ENCODE peak calls at places on chromosomes 12 and 14, in eight cellular contexts. Z is ovary, V is thyroid gland, A is NCI-H69, M is DMS153, O is NCI-H748 treated with DMSO at 0.1 percent for 48 hours, Y is left cardiac atrium, L is fibroblast of the conjunctiva. Q is an unnamed sample.

GRCh38 chr12:72271401-72271740 is 799 bp upstream of the TRHDE start:
- DNase-seq in Z (peak), V (no peak), A (peak), M (no peak), O (peak), Y (peak), L (no peak), Q (no peak)

GRCh38 chr14:100889641-100890040 is 13.9 kb downstream of the RTL1 start:
- DNase-seq in Z (peak), V (no peak), A (no peak), M (no peak), O (no peak), Y (no peak), L (no peak), Q (no peak)

GRCh38 chr12:27334052-27334720 is 1.6 kb downstream of the BMAL2 start:
- DNase-seq in Z (no peak), V (no peak), A (peak), M (no peak), O (no peak), Y (no peak), L (no peak), Q (peak)

GRCh38 chr14:103889313-103890051 is 38.8 kb upstream of the TDRD9 start:
- DNase-seq in Z (no peak), V (no peak), A (no peak), M (no peak), O (no peak), Y (no peak), L (no peak), Q (peak)

GRCh38 chr12:109880049-109880931 is at the start of gene GLTP:
- DNase-seq in Z (peak), V (peak), A (peak), M (peak), O (peak), Y (peak), L (peak), Q (peak)

GRCh38 chr12:49893753-49894752 is 9.6 kb downstream of the FAIM2 start:
- DNase-seq in Z (no peak), V (peak), A (peak), M (peak), O (no peak), Y (peak), L (no peak), Q (no peak)

GRCh38 chr12:53770281-53770680 is 18.5 kb upstream of the CISTR start:
- DNase-seq in Z (no peak), V (no peak), A (no peak), M (no peak), O (no peak), Y (no peak), L (peak), Q (no peak)

GRCh38 chr12:63276537-63277365 is 125.8 kb upstream of the AVPR1A start:
- DNase-seq in Z (no peak), V (peak), A (peak), M (peak), O (peak), Y (no peak), L (no peak), Q (peak)

GRCh38 chr14:90624228-90624627 is 192.0 kb downstream of the TTC7B start:
- DNase-seq in Z (no peak), V (peak), A (no peak), M (no peak), O (no peak), Y (peak), L (no peak), Q (no peak)

GRCh38 chr12:110073049-110073831 is 24.9 kb upstream of the C12orf76 start:
- DNase-seq in Z (no peak), V (peak), A (peak), M (peak), O (peak), Y (peak), L (no peak), Q (no peak)

GRCh38 chr12:77760271-77761025 is 70.2 kb upstream of the NAV3 start:
- DNase-seq in Z (no peak), V (no peak), A (no peak), M (no peak), O (no peak), Y (no peak), L (no peak), Q (no peak)

GRCh38 chr14:50533806-50534205 is 1.4 kb upstream of the MAP4K5 start:
- DNase-seq in Z (no peak), V (no peak), A (no peak), M (no peak), O (no peak), Y (no peak), L (no peak), Q (no peak)

GRCh38 chr12:94640134-94640928 is 10.0 kb downstream of the TMCC3 start:
- DNase-seq in Z (no peak), V (no peak), A (no peak), M (no peak), O (no peak), Y (no peak), L (no peak), Q (no peak)

GRCh38 chr14:61585598-61586538 is 109.4 kb upstream of the HIF1A start:
- DNase-seq in Z (peak), V (peak), A (peak), M (no peak), O (no peak), Y (peak), L (no peak), Q (peak)

GRCh38 chr12:69459477-69459876 is 10.7 kb upstream of the FRS2 start:
- DNase-seq in Z (no peak), V (no peak), A (no peak), M (no peak), O (no peak), Y (no peak), L (no peak), Q (no peak)

GRCh38 chr12:12266389-12266872 is 413 bp downstream of the LRP6 start:
- DNase-seq in Z (no peak), V (peak), A (peak), M (no peak), O (no peak), Y (peak), L (peak), Q (peak)

GRCh38 chr12:38586652-38587219 is 270.2 kb downstream of the ALG10B start:
- DNase-seq in Z (no peak), V (no peak), A (no peak), M (no peak), O (no peak), Y (no peak), L (no peak), Q (no peak)

GRCh38 chr12:106307176-106307575 is 4.6 kb downstream of the TCP11L2 start:
- DNase-seq in Z (no peak), V (no peak), A (no peak), M (no peak), O (no peak), Y (no peak), L (no peak), Q (peak)

GRCh38 chr14:104171029-104171697 is 32.8 kb downstream of the KIF26A start:
- DNase-seq in Z (no peak), V (peak), A (no peak), M (no peak), O (no peak), Y (no peak), L (no peak), Q (peak)

GRCh38 chr14:105468621-105469241 is 5.9 kb upstream of the CRIP2 start:
- DNase-seq in Z (no peak), V (peak), A (no peak), M (no peak), O (no peak), Y (peak), L (no peak), Q (no peak)

GRCh38 chr12:4506870-4507269 is 31.8 kb upstream of the RAD51AP1 start:
- DNase-seq in Z (no peak), V (no peak), A (no peak), M (no peak), O (no peak), Y (no peak), L (no peak), Q (peak)

GRCh38 chr14:102920998-102921304 is 1.5 kb upstream of the AMN start:
- DNase-seq in Z (no peak), V (no peak), A (no peak), M (no peak), O (no peak), Y (no peak), L (no peak), Q (no peak)

GRCh38 chr14:98736701-98737338 is 535.2 kb downstream of the BCL11B start:
- DNase-seq in Z (no peak), V (no peak), A (no peak), M (no peak), O (no peak), Y (no peak), L (no peak), Q (no peak)

Q was measured in small intestine.